ENCODE peak calls at places on chromosomes 11 and 22, in four cellular contexts. H, O, Q and E are unnamed samples.

GRCh38 chr11:57485217-57486007 is 25.1 kb downstream of the RTN4RL2 start:
- DNase-seq in H (no peak), O (no peak), Q (no peak), E (no peak)

GRCh38 chr11:108959124-108959761 is 294.4 kb downstream of the DDX10 start:
- DNase-seq in O (no peak), H (no peak), Q (no peak), E (no peak)

GRCh38 chr11:115264278-115264677 is 239.9 kb downstream of the CADM1 start:
- DNase-seq in Q (no peak), O (no peak), H (no peak), E (no peak)

GRCh38 chr11:128938156-128938885 is 4.3 kb downstream of the TP53AIP1 start:
- DNase-seq in O (no peak), Q (no peak), H (no peak), E (no peak)

GRCh38 chr11:34354782-34355181 is 3.0 kb downstream of the ABTB2 start:
- DNase-seq in H (no peak), Q (no peak), O (no peak), E (no peak)

GRCh38 chr11:110148775-110149744 is 55.9 kb downstream of the ZC3H12C start:
- DNase-seq in Q (no peak), H (peak; percentile 42), O (no peak), E (peak; percentile 82)

GRCh38 chr11:115527534-115528125 is 23.4 kb upstream of the CADM1 start:
- DNase-seq in H (no peak), Q (no peak), O (no peak), E (no peak)

GRCh38 chr22:30920407-30920806 is 48.2 kb downstream of the MORC2 start:
- DNase-seq in Q (peak; percentile 32), H (peak; percentile 73), O (peak; percentile 97), E (peak; percentile 67)

GRCh38 chr11:97516688-97517087 is 1126.9 kb downstream of the JRKL start:
- DNase-seq in O (no peak), Q (no peak), H (no peak), E (no peak)

GRCh38 chr11:1756024-1756561 is 5.7 kb upstream of the IFITM10 start:
- DNase-seq in Q (no peak), O (no peak), H (no peak), E (no peak)

GRCh38 chr11:35554491-35555237 is 29.2 kb upstream of the PAMR1 start:
- DNase-seq in O (no peak), Q (no peak), H (no peak), E (peak; percentile 13)

GRCh38 chr11:2515401-2516275 is 70.8 kb downstream of the KCNQ1 start:
- DNase-seq in O (no peak), Q (no peak), H (no peak), E (no peak)

GRCh38 chr11:86559311-86559945 is 113.0 kb downstream of the ME3 start:
- DNase-seq in H (no peak), Q (no peak), O (no peak), E (no peak)

GRCh38 chr11:36007127-36007824 is 63.4 kb downstream of the LDLRAD3 start:
- DNase-seq in Q (no peak), H (no peak), O (no peak), E (no peak)

GRCh38 chr11:15276616-15277015 is 161.9 kb downstream of the INSC start:
- DNase-seq in Q (no peak), H (peak; percentile 14), O (no peak), E (no peak)

GRCh38 chr11:6498121-6498520 is 1.0 kb downstream of the DNHD1 start:
- DNase-seq in H (no peak), O (no peak), Q (no peak), E (no peak)

GRCh38 chr11:112784323-112785073 is 176.7 kb upstream of the NCAM1 start:
- DNase-seq in H (no peak), O (no peak), Q (no peak), E (no peak)

GRCh38 chr11:66547662-66548009 is 933 bp downstream of the ACTN3 start:
- DNase-seq in H (no peak), Q (no peak), O (no peak), E (no peak)

GRCh38 chr11:9568161-9568853 is 5.2 kb upstream of the WEE1 start:
- DNase-seq in O (no peak), H (no peak), Q (no peak), E (no peak)

GRCh38 chr22:29820941-29821789 is 16.9 kb downstream of the ASCC2 start:
- DNase-seq in O (no peak), H (peak; percentile 88), Q (peak; percentile 86), E (peak; percentile 46)

GRCh38 chr11:4560462-4560861 is 15.5 kb downstream of the OR52M1 start:
- DNase-seq in O (no peak), Q (no peak), H (no peak), E (no peak)

GRCh38 chr22:33013051-33013450 is 45.1 kb downstream of the SYN3 start:
- DNase-seq in Q (peak; percentile 17), H (no peak), O (no peak), E (no peak)

GRCh38 chr11:14124345-14124744 is 161.8 kb downstream of the SPON1 start:
- DNase-seq in Q (no peak), H (no peak), O (no peak), E (no peak)

GRCh38 chr11:27238811-27239210 is 124.2 kb downstream of the CCDC34 start:
- DNase-seq in Q (no peak), H (no peak), O (no peak), E (no peak)

GRCh38 chr22:44030051-44030701 is 6.1 kb downstream of the PARVB start:
- DNase-seq in H (no peak), O (no peak), Q (no peak), E (no peak)

GRCh38 chr22:44033287-44033686 is 9.2 kb downstream of the PARVB start:
- DNase-seq in Q (no peak), H (no peak), O (no peak), E (no peak)

GRCh38 chr22:44030702-44031082 is 6.6 kb downstream of the PARVB start:
- DNase-seq in H (peak; percentile 33), O (no peak), Q (no peak), E (no peak)

GRCh38 chr22:44032126-44032730 is 8.1 kb downstream of the PARVB start:
- DNase-seq in H (no peak), O (no peak), Q (no peak), E (no peak)

GRCh38 chr22:44031111-44031963 is 7.2 kb downstream of the PARVB start:
- DNase-seq in H (peak; percentile 31), O (no peak), Q (no peak), E (no peak)
- TF ChIP-seq PHF8 in H (no peak), O (no peak), Q (no peak), E (no peak)

DNA sequence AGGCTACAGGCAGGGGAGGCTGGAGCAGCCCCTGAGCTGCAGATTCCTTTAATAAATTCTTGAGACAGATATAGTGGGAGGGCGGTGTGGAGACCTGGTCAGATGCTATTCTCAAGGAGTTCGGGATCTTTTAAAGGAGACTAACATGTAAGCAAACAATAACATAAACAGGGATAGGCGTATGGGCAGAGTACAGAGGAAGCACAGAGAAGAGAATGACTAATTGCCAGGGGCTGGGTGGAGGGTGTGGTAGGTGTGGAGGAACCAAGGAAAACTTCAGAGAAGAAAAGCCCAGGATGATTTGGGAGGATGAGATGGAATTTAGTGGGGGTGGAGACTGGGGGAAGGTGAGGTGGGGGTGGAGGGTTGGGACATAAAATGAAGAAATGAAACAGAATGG is 9.7 kb upstream of the HEPHL1 start:
- DNase-seq in Q (no peak), H (no peak), O (no peak), E (no peak)
- TF ChIP-seq PHF8 in Q (no peak), H (no peak), O (no peak), E (no peak)

DNA sequence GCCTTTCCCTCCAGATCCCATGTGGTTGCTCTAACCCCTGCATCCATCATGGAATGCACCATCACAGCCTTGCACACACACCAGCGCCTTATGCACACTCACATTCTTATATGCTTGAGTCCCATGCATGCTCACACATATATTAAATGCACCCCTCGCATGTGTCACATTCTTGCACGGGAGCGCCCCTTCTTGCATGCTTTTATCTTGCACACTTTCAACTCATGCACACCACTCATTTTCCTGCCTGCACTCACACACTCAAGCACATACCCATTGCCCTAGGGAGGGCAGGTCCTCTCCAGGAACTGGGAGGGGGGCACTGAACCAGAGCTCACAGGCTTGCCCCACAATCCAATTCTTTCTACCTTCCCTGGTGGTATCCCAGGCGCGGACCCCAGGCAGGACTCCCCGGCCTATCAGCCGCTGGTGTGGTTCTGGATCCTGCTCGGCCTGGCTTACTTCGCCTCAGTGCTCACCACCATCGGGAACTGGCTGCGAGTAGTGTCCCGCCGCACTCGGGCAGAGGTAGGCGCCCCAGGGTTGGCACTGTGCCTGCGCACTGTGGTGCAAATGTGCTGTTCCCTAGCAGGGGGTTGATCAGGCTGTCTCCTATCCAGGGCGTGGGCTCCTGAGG is 2.3 kb upstream of the CATSPERZ start:
- DNase-seq in H (no peak), O (peak; percentile 56), Q (no peak), E (no peak)
- TF ChIP-seq PHF8 in H (no peak), O (no peak), Q (no peak), E (no peak)

GRCh38 chr11:120747801-120748484 is 236.4 kb downstream of the GRIK4 start:
- DNase-seq in Q (no peak), O (no peak), H (no peak), E (no peak)
- TF ChIP-seq PHF8 in Q (no peak), O (no peak), H (no peak), E (no peak)

GRCh38 chr22:39543095-39543494 is 10.5 kb upstream of the RPS19BP1 start:
- DNase-seq in H (peak; percentile 67), O (no peak), Q (no peak), E (peak; percentile 35)

GRCh38 chr22:39547587-39547947 is 15.0 kb upstream of the RPS19BP1 start:
- DNase-seq in O (no peak), H (no peak), Q (no peak), E (no peak)

GRCh38 chr22:39546064-39546365 is 13.5 kb upstream of the RPS19BP1 start:
- DNase-seq in Q (no peak), H (no peak), O (no peak), E (no peak)

GRCh38 chr22:39546889-39547586 is 14.5 kb upstream of the RPS19BP1 start:
- DNase-seq in H (no peak), O (no peak), Q (no peak), E (no peak)

GRCh38 chr22:39545310-39546063 is 12.9 kb upstream of the RPS19BP1 start:
- DNase-seq in O (peak; percentile 92), Q (no peak), H (peak; percentile 49), E (no peak)
- TF ChIP-seq PHF8 in O (no peak), Q (no peak), H (no peak), E (no peak)

GRCh38 chr11:12801976-12802375 is 127.8 kb downstream of the TEAD1 start:
- DNase-seq in O (no peak), Q (no peak), H (no peak), E (no peak)

GRCh38 chr11:12799373-12799835 is 125.2 kb downstream of the TEAD1 start:
- DNase-seq in O (no peak), Q (no peak), H (no peak), E (no peak)

GRCh38 chr11:12803086-12803826 is 129.0 kb downstream of the TEAD1 start:
- DNase-seq in H (no peak), O (no peak), Q (no peak), E (no peak)

GRCh38 chr11:12800032-12800671 is 125.9 kb downstream of the TEAD1 start:
- DNase-seq in O (no peak), H (peak; percentile 51), Q (peak; percentile 86), E (peak; percentile 80)

GRCh38 chr11:12802418-12803085 is 128.3 kb downstream of the TEAD1 start:
- DNase-seq in H (peak; percentile 61), O (no peak), Q (peak; percentile 99), E (peak; percentile 94)
- TF ChIP-seq PHF8 in H (no peak), O (no peak), Q (no peak), E (no peak)

GRCh38 chr22:48371391-48371790 is 1456.3 kb downstream of the BRD1 start:
- DNase-seq in O (peak; percentile 39), Q (no peak), H (no peak), E (no peak)
- TF ChIP-seq PHF8 in O (no peak), Q (no peak), H (no peak), E (no peak)

GRCh38 chr11:117437041-117437790 is 109.6 kb downstream of the CEP164 start:
- DNase-seq in O (no peak), Q (no peak), H (no peak), E (no peak)
- TF ChIP-seq PHF8 in O (no peak), Q (no peak), H (no peak), E (no peak)